ENCODE peak calls at places on chromosomes 1 and 21, in eight cellular contexts. X, C, Q, B, K, Z, M and R are unnamed samples.

GRCh38 chr1:168285419-168285790 is 4.7 kb downstream of the TBX19 start:
- DNase-seq in X (no peak), C (no peak), Q (no peak), B (no peak), K (no peak), Z (no peak), M (no peak), R (no peak)

GRCh38 chr1:108897865-108898720 is 21.3 kb downstream of the GPSM2 start:
- DNase-seq in X (peak; percentile 59), C (no peak), Q (peak; percentile 76), B (peak; percentile 20), K (peak; percentile 81), Z (peak; percentile 82), M (no peak), R (no peak)

GRCh38 chr1:12184008-12184681 is 17.4 kb downstream of the TNFRSF1B start:
- DNase-seq in X (no peak), C (no peak), Q (peak; percentile 70), B (no peak), K (peak; percentile 82), Z (peak; percentile 97), M (no peak), R (peak; percentile 67)

GRCh38 chr1:109796484-109797305 is 33.0 kb upstream of the EPS8L3 start:
- DNase-seq in X (peak; percentile 85), C (no peak), Q (no peak), B (no peak), K (peak; percentile 70), Z (peak; percentile 76), M (no peak), R (no peak)

GRCh38 chr1:203340112-203340804 is 10.7 kb downstream of the FMOD start:
- DNase-seq in X (peak; percentile 88), C (peak; percentile 37), Q (peak; percentile 89), B (peak; percentile 49), K (peak; percentile 87), Z (peak; percentile 92), M (peak; percentile 67), R (peak; percentile 74)

GRCh38 chr1:221887091-221887746 is 145.3 kb upstream of the DUSP10 start:
- DNase-seq in X (no peak), C (no peak), Q (no peak), B (no peak), K (peak; percentile 96), Z (peak; percentile 83), M (no peak), R (peak; percentile 35)

GRCh38 chr1:41343790-41344679 is 17.2 kb upstream of the FOXO6 start:
- DNase-seq in X (no peak), C (no peak), Q (no peak), B (no peak), K (no peak), Z (no peak), M (peak; percentile 47), R (no peak)

GRCh38 chr1:198328458-198329032 is 171.7 kb downstream of the NEK7 start:
- DNase-seq in X (no peak), C (no peak), Q (no peak), B (no peak), K (no peak), Z (no peak), M (no peak), R (no peak)

GRCh38 chr1:156499703-156500577 is 635 bp downstream of the MEF2D start:
- DNase-seq in X (no peak), C (peak; percentile 42), Q (peak; percentile 78), B (peak; percentile 35), K (peak; percentile 51), Z (no peak), M (peak; percentile 66), R (peak; percentile 57)

GRCh38 chr1:46539968-46540367 is 11.5 kb downstream of the KNCN start:
- DNase-seq in X (no peak), C (no peak), Q (no peak), B (no peak), K (peak; percentile 83), Z (peak; percentile 75), M (no peak), R (no peak)

GRCh38 chr21:26811031-26811430 is 34.2 kb downstream of the ADAMTS1 start:
- DNase-seq in X (no peak), C (no peak), Q (peak; percentile 25), B (no peak), K (peak; percentile 56), Z (no peak), M (no peak), R (no peak)